ENCODE peak calls at places on chromosomes 7 and 10, in eight cellular contexts. One of them, this sample, is unnamed.

GRCh38 chr7:1368682-1369571 is 90.3 kb downstream of the MICALL2 start:
- DNase-seq in Calu3: no peak
- DNase-seq in mucosa of descending colon: no peak
- DNase-seq in fibroblast of pulmonary artery: no peak
- DNase-seq in GM13976: peak; percentile 83
- DNase-seq in kidney epithelial cell: no peak
- DNase-seq in brain microvascular endothelial cell: no peak
- DNase-seq in MCF 10A: peak; percentile 5
- DNase-seq in this sample: no peak

GRCh38 chr7:127396184-127396583 is 3.7 kb upstream of the ZNF800 start:
- DNase-seq in Calu3: no peak
- DNase-seq in mucosa of descending colon: no peak
- DNase-seq in GM13976: no peak
- DNase-seq in kidney epithelial cell: no peak
- DNase-seq in brain microvascular endothelial cell: no peak
- DNase-seq in fibroblast of pulmonary artery: peak; percentile 24
- DNase-seq in MCF 10A: peak; percentile 18
- DNase-seq in this sample: peak; percentile 38

GRCh38 chr10:23870612-23871011 is 338.3 kb upstream of the KIAA1217 start:
- DNase-seq in Calu3: no peak
- DNase-seq in GM13976: no peak
- DNase-seq in brain microvascular endothelial cell: no peak
- DNase-seq in MCF 10A: no peak
- DNase-seq in fibroblast of pulmonary artery: no peak
- DNase-seq in kidney epithelial cell: no peak
- DNase-seq in mucosa of descending colon: no peak
- DNase-seq in this sample: no peak

GRCh38 chr10:73889014-73889413 is 14.7 kb upstream of the CAMK2G start:
- DNase-seq in kidney epithelial cell: no peak
- DNase-seq in Calu3: peak; percentile 85
- DNase-seq in brain microvascular endothelial cell: peak; percentile 45
- DNase-seq in MCF 10A: peak; percentile 90
- DNase-seq in GM13976: no peak
- DNase-seq in fibroblast of pulmonary artery: peak; percentile 51
- DNase-seq in mucosa of descending colon: peak; percentile 54
- DNase-seq in this sample: peak; percentile 89

GRCh38 chr10:62924344-62924748 is 108.2 kb upstream of the EGR2 start:
- DNase-seq in mucosa of descending colon: no peak
- DNase-seq in fibroblast of pulmonary artery: no peak
- DNase-seq in Calu3: peak; percentile 64
- DNase-seq in GM13976: no peak
- DNase-seq in kidney epithelial cell: no peak
- DNase-seq in brain microvascular endothelial cell: no peak
- DNase-seq in MCF 10A: no peak
- DNase-seq in this sample: no peak

GRCh38 chr10:61463035-61463909 is 10.1 kb upstream of the TMEM26 start:
- DNase-seq in Calu3: no peak
- DNase-seq in GM13976: no peak
- DNase-seq in brain microvascular endothelial cell: no peak
- DNase-seq in MCF 10A: peak; percentile 75
- DNase-seq in mucosa of descending colon: no peak
- DNase-seq in fibroblast of pulmonary artery: peak; percentile 84
- DNase-seq in kidney epithelial cell: no peak
- DNase-seq in this sample: peak; percentile 86

GRCh38 chr10:61120805-61121204 is 176.8 kb upstream of the RHOBTB1 start:
- DNase-seq in fibroblast of pulmonary artery: no peak
- DNase-seq in mucosa of descending colon: no peak
- DNase-seq in Calu3: no peak
- DNase-seq in MCF 10A: no peak
- DNase-seq in kidney epithelial cell: no peak
- DNase-seq in brain microvascular endothelial cell: no peak
- DNase-seq in GM13976: no peak
- DNase-seq in this sample: no peak

GRCh38 chr10:100339236-100339635 is 7.8 kb upstream of the SCD start:
- DNase-seq in Calu3: no peak
- DNase-seq in MCF 10A: no peak
- DNase-seq in kidney epithelial cell: no peak
- DNase-seq in fibroblast of pulmonary artery: no peak
- DNase-seq in brain microvascular endothelial cell: no peak
- DNase-seq in mucosa of descending colon: no peak
- DNase-seq in GM13976: peak; percentile 54
- DNase-seq in this sample: no peak

GRCh38 chr10:50496228-50496627 is 127.5 kb downstream of the SGMS1 start:
- DNase-seq in GM13976: no peak
- DNase-seq in MCF 10A: no peak
- DNase-seq in brain microvascular endothelial cell: no peak
- DNase-seq in fibroblast of pulmonary artery: no peak
- DNase-seq in Calu3: no peak
- DNase-seq in kidney epithelial cell: no peak
- DNase-seq in mucosa of descending colon: no peak
- DNase-seq in this sample: no peak

GRCh38 chr10:18104223-18104872 is 35.9 kb upstream of the CACNB2 start:
- DNase-seq in GM13976: peak; percentile 35
- DNase-seq in mucosa of descending colon: peak; percentile 36
- DNase-seq in brain microvascular endothelial cell: peak; percentile 47
- DNase-seq in kidney epithelial cell: no peak
- DNase-seq in Calu3: peak; percentile 48
- DNase-seq in fibroblast of pulmonary artery: peak; percentile 60
- DNase-seq in MCF 10A: peak; percentile 65
- DNase-seq in this sample: peak; percentile 56

GRCh38 chr10:7006614-7007013 is 404.2 kb downstream of the SFMBT2 start:
- DNase-seq in Calu3: no peak
- DNase-seq in MCF 10A: no peak
- DNase-seq in kidney epithelial cell: no peak
- DNase-seq in fibroblast of pulmonary artery: no peak
- DNase-seq in brain microvascular endothelial cell: no peak
- DNase-seq in mucosa of descending colon: no peak
- DNase-seq in GM13976: no peak
- DNase-seq in this sample: no peak

GRCh38 chr10:120586471-120586872 is 129.4 kb downstream of the PLPP4 start:
- DNase-seq in Calu3: peak; percentile 49
- DNase-seq in brain microvascular endothelial cell: peak; percentile 4
- DNase-seq in MCF 10A: peak; percentile 55
- DNase-seq in GM13976: no peak
- DNase-seq in mucosa of descending colon: no peak
- DNase-seq in kidney epithelial cell: peak; percentile 87
- DNase-seq in fibroblast of pulmonary artery: peak; percentile 11
- DNase-seq in this sample: peak; percentile 14

GRCh38 chr10:33190406-33190805 is 144.1 kb downstream of the NRP1 start:
- DNase-seq in kidney epithelial cell: no peak
- DNase-seq in brain microvascular endothelial cell: no peak
- DNase-seq in MCF 10A: no peak
- DNase-seq in Calu3: no peak
- DNase-seq in fibroblast of pulmonary artery: no peak
- DNase-seq in GM13976: no peak
- DNase-seq in mucosa of descending colon: no peak
- DNase-seq in this sample: no peak

GRCh38 chr10:29446327-29446726 is 157.5 kb downstream of the LYZL1 start:
- DNase-seq in brain microvascular endothelial cell: no peak
- DNase-seq in GM13976: no peak
- DNase-seq in MCF 10A: no peak
- DNase-seq in mucosa of descending colon: no peak
- DNase-seq in kidney epithelial cell: no peak
- DNase-seq in Calu3: no peak
- DNase-seq in fibroblast of pulmonary artery: peak; percentile 24
- DNase-seq in this sample: peak; percentile 34

GRCh38 chr7:152341039-152341913 is 94.5 kb downstream of the KMT2C start:
- DNase-seq in brain microvascular endothelial cell: peak; percentile 58
- DNase-seq in kidney epithelial cell: no peak
- DNase-seq in Calu3: peak; percentile 32
- DNase-seq in GM13976: no peak
- DNase-seq in MCF 10A: peak; percentile 72
- DNase-seq in fibroblast of pulmonary artery: peak; percentile 77
- DNase-seq in mucosa of descending colon: no peak
- DNase-seq in this sample: peak; percentile 77

GRCh38 chr10:132889556-132889955 is 52.8 kb downstream of the CFAP46 start:
- DNase-seq in GM13976: no peak
- DNase-seq in MCF 10A: no peak
- DNase-seq in Calu3: no peak
- DNase-seq in kidney epithelial cell: no peak
- DNase-seq in brain microvascular endothelial cell: no peak
- DNase-seq in mucosa of descending colon: peak; percentile 6
- DNase-seq in fibroblast of pulmonary artery: no peak
- DNase-seq in this sample: no peak

GRCh38 chr10:83539528-83540308 is 599.6 kb upstream of the GHITM start:
- DNase-seq in Calu3: no peak
- DNase-seq in fibroblast of pulmonary artery: peak; percentile 84
- DNase-seq in brain microvascular endothelial cell: no peak
- DNase-seq in GM13976: no peak
- DNase-seq in mucosa of descending colon: no peak
- DNase-seq in kidney epithelial cell: peak; percentile 90
- DNase-seq in MCF 10A: peak; percentile 6
- DNase-seq in this sample: peak; percentile 79

GRCh38 chr7:76241141-76241540 is 39.4 kb downstream of the SRRM3 start:
- DNase-seq in kidney epithelial cell: no peak
- DNase-seq in brain microvascular endothelial cell: no peak
- DNase-seq in Calu3: no peak
- DNase-seq in GM13976: no peak
- DNase-seq in mucosa of descending colon: no peak
- DNase-seq in MCF 10A: no peak
- DNase-seq in fibroblast of pulmonary artery: no peak
- DNase-seq in this sample: no peak
- TF ChIP-seq CTCF in kidney epithelial cell: no peak
- TF ChIP-seq CTCF in brain microvascular endothelial cell: no peak
- TF ChIP-seq CTCF in Calu3: no peak
- TF ChIP-seq CTCF in GM13976: no peak
- TF ChIP-seq CTCF in mucosa of descending colon: no peak
- TF ChIP-seq CTCF in MCF 10A: no peak
- TF ChIP-seq CTCF in fibroblast of pulmonary artery: no peak
- TF ChIP-seq CTCF in this sample: no peak

DNA sequence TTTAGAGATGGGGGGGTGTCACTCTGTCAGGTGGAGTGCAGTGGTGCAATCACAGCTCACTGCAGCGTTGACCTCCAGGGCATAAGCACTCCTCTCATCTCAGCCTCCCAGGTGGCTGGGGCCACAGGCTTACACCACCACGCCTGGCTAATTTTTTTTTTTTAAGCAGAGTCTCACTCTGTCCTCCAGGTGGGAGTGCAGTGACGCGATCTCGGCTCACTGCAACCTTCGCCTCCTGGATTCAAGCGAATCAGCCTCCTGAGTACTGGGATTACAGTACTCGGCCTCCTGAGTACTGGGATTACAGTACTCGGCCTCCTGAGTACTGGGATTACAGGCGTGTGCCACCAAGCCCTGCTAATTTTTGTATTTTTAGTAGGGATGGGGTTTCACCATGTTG is 23.6 kb upstream of the PPIA start:
- DNase-seq in GM13976: no peak
- DNase-seq in mucosa of descending colon: no peak
- DNase-seq in brain microvascular endothelial cell: no peak
- DNase-seq in Calu3: no peak
- DNase-seq in kidney epithelial cell: no peak
- DNase-seq in MCF 10A: no peak
- DNase-seq in fibroblast of pulmonary artery: no peak
- DNase-seq in this sample: no peak
- TF ChIP-seq CTCF in GM13976: no peak
- TF ChIP-seq CTCF in mucosa of descending colon: no peak
- TF ChIP-seq CTCF in brain microvascular endothelial cell: no peak
- TF ChIP-seq CTCF in Calu3: no peak
- TF ChIP-seq CTCF in kidney epithelial cell: no peak
- TF ChIP-seq CTCF in MCF 10A: no peak
- TF ChIP-seq CTCF in fibroblast of pulmonary artery: no peak
- TF ChIP-seq CTCF in this sample: no peak

DNA sequence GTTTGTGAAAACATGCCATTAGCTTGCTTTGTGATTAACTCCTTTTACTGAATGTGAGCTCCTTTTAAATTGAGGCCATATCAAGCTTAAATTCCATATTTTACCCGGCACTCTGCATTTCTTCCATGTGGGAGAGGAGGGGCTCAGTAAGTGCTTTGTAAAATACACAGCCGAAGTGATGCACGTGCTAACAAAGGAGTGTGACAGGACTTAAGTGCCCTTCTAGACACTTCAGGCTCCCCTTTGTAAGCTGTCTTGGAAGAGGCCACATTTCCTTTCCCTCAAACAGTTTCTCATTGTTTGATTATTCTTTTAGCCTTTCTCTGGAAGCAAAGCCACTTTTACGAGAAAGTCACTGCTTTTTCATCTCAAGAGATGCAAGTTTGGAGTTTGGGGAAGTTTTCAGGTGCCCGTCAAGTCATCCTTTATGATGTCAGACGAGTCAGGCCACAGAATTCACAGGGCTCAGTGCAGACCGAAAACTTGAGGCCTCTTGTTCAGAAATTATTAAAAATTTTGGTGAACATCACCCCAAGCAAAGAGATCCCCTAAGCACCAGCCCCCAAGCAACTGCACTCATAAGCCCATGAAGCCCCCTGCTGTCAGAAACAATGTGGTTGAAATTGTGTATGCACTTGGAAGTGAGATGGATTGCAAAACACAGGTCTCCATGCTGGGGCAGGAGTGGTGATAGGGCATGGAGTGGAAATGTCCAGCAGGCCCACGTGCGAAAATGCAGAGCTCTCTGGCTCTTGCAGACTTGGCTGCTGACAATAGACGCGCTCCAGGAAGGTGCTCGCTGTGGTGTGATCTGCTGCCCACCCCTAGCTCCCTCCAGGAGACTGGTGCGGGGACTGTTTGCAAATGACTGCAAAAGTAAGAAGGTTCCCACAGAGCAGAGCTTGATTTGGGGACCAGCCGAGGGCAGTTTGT is 11.5 kb downstream of the IKZF1 start:
- DNase-seq in fibroblast of pulmonary artery: no peak
- DNase-seq in mucosa of descending colon: no peak
- DNase-seq in brain microvascular endothelial cell: no peak
- DNase-seq in MCF 10A: no peak
- DNase-seq in Calu3: no peak
- DNase-seq in GM13976: no peak
- DNase-seq in kidney epithelial cell: no peak
- DNase-seq in this sample: no peak
- TF ChIP-seq CTCF in fibroblast of pulmonary artery: no peak
- TF ChIP-seq CTCF in mucosa of descending colon: no peak
- TF ChIP-seq CTCF in brain microvascular endothelial cell: no peak
- TF ChIP-seq CTCF in MCF 10A: no peak
- TF ChIP-seq CTCF in Calu3: no peak
- TF ChIP-seq CTCF in GM13976: no peak
- TF ChIP-seq CTCF in kidney epithelial cell: no peak
- TF ChIP-seq CTCF in this sample: no peak

DNA sequence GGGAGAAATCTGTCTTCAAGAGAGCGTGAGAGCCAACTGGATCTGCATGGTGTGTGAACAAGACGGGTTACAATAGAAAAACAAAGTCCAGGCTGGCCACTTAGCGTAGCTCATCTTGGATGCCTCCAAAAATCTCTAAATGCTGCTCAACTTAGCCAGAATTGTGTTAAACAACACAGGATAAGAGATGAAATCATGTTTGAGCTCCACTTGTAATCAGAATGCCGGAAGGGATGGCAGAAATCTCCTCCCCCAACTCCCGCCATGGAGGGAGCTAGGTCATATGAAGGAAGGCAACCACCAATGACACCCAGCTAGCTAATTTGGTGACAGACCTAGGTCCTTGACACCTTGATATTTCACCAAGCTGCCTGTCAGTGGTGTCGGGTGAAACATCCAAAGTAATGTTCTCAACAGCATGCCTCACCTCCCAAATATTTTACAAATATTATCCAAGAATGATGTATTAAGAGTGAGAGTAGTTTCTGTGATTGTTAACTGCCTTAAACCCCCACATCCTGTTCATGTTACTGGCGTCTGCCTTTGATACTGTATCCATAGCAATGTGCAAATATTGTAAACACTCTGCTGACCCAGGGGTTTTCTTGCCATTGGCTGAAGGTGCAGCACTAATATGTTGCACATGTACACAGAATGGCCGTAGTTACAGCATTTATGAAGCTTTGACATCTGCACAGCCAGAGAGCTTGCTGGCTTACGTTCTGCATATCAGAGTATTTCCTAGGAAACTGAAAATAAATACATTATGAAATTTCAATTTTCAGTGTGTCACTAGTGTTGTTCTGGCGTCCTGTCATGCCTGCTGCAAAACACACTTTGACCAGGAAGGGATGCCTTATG is 25.8 kb downstream of the TMEM254 start:
- DNase-seq in kidney epithelial cell: no peak
- DNase-seq in Calu3: no peak
- DNase-seq in fibroblast of pulmonary artery: peak; percentile 86
- DNase-seq in mucosa of descending colon: no peak
- DNase-seq in brain microvascular endothelial cell: peak; percentile 74
- DNase-seq in GM13976: peak; percentile 47
- DNase-seq in MCF 10A: no peak
- DNase-seq in this sample: peak; percentile 91
- TF ChIP-seq CTCF in kidney epithelial cell: no peak
- TF ChIP-seq CTCF in Calu3: no peak
- TF ChIP-seq CTCF in fibroblast of pulmonary artery: no peak
- TF ChIP-seq CTCF in mucosa of descending colon: no peak
- TF ChIP-seq CTCF in brain microvascular endothelial cell: no peak
- TF ChIP-seq CTCF in GM13976: no peak
- TF ChIP-seq CTCF in MCF 10A: no peak
- TF ChIP-seq CTCF in this sample: no peak